ENCODE peak calls at places on chromosome 20, in four cellular contexts. One of them, this sample, is unnamed.

GRCh38 chr20:19767070-19767469 is 9.0 kb downstream of the RIN2 start:
- DNase-seq in activated T-cell treated with anti-CD3 and anti-CD28 coated beads, Interleukin-2, amount 50 U/mL, for 4 hours: no peak
- DNase-seq in body of pancreas: no peak
- DNase-seq in stimulated activated CD4-positive, alpha-beta T cell treated with anti-CD3 and anti-CD28 coated beads, Interleukin-2, amount 100 ng/mL, for 48 hours: no peak
- DNase-seq in this sample: no peak

GRCh38 chr20:1301031-1301529 is 27.9 kb downstream of the SDCBP2 start:
- DNase-seq in activated T-cell treated with anti-CD3 and anti-CD28 coated beads, Interleukin-2, amount 50 U/mL, for 4 hours: peak
- DNase-seq in body of pancreas: no peak
- DNase-seq in stimulated activated CD4-positive, alpha-beta T cell treated with anti-CD3 and anti-CD28 coated beads, Interleukin-2, amount 100 ng/mL, for 48 hours: peak
- DNase-seq in this sample: no peak

GRCh38 chr20:63497946-63498935 is 642 bp downstream of the EEF1A2 start:
- DNase-seq in activated T-cell treated with anti-CD3 and anti-CD28 coated beads, Interleukin-2, amount 50 U/mL, for 4 hours: no peak
- DNase-seq in body of pancreas: peak
- DNase-seq in stimulated activated CD4-positive, alpha-beta T cell treated with anti-CD3 and anti-CD28 coated beads, Interleukin-2, amount 100 ng/mL, for 48 hours: no peak
- DNase-seq in this sample: no peak

GRCh38 chr20:62136283-62137091 is 6.7 kb downstream of the PSMA7 start:
- DNase-seq in activated T-cell treated with anti-CD3 and anti-CD28 coated beads, Interleukin-2, amount 50 U/mL, for 4 hours: peak
- DNase-seq in body of pancreas: peak
- DNase-seq in stimulated activated CD4-positive, alpha-beta T cell treated with anti-CD3 and anti-CD28 coated beads, Interleukin-2, amount 100 ng/mL, for 48 hours: peak
- DNase-seq in this sample: peak

GRCh38 chr20:51625105-51625504 is 82.6 kb upstream of the NFATC2 start:
- DNase-seq in activated T-cell treated with anti-CD3 and anti-CD28 coated beads, Interleukin-2, amount 50 U/mL, for 4 hours: no peak
- DNase-seq in body of pancreas: no peak
- DNase-seq in stimulated activated CD4-positive, alpha-beta T cell treated with anti-CD3 and anti-CD28 coated beads, Interleukin-2, amount 100 ng/mL, for 48 hours: no peak
- DNase-seq in this sample: no peak

GRCh38 chr20:7285918-7286556 is 518.6 kb downstream of the BMP2 start:
- DNase-seq in activated T-cell treated with anti-CD3 and anti-CD28 coated beads, Interleukin-2, amount 50 U/mL, for 4 hours: no peak
- DNase-seq in body of pancreas: peak
- DNase-seq in stimulated activated CD4-positive, alpha-beta T cell treated with anti-CD3 and anti-CD28 coated beads, Interleukin-2, amount 100 ng/mL, for 48 hours: peak
- DNase-seq in this sample: peak

GRCh38 chr20:44796758-44797457 is 13.4 kb downstream of the RIMS4 start:
- DNase-seq in activated T-cell treated with anti-CD3 and anti-CD28 coated beads, Interleukin-2, amount 50 U/mL, for 4 hours: no peak
- DNase-seq in body of pancreas: no peak
- DNase-seq in stimulated activated CD4-positive, alpha-beta T cell treated with anti-CD3 and anti-CD28 coated beads, Interleukin-2, amount 100 ng/mL, for 48 hours: no peak
- DNase-seq in this sample: no peak

GRCh38 chr20:50138479-50139393 is 14.8 kb downstream of the PEDS1 start:
- DNase-seq in activated T-cell treated with anti-CD3 and anti-CD28 coated beads, Interleukin-2, amount 50 U/mL, for 4 hours: no peak
- DNase-seq in body of pancreas: no peak
- DNase-seq in stimulated activated CD4-positive, alpha-beta T cell treated with anti-CD3 and anti-CD28 coated beads, Interleukin-2, amount 100 ng/mL, for 48 hours: no peak
- DNase-seq in this sample: no peak

GRCh38 chr20:62627901-62628612 is 14.2 kb upstream of the SLCO4A1 start:
- DNase-seq in activated T-cell treated with anti-CD3 and anti-CD28 coated beads, Interleukin-2, amount 50 U/mL, for 4 hours: no peak
- DNase-seq in body of pancreas: no peak
- DNase-seq in stimulated activated CD4-positive, alpha-beta T cell treated with anti-CD3 and anti-CD28 coated beads, Interleukin-2, amount 100 ng/mL, for 48 hours: no peak
- DNase-seq in this sample: no peak

GRCh38 chr20:19661717-19662637 is 96.1 kb upstream of the RIN2 start:
- DNase-seq in activated T-cell treated with anti-CD3 and anti-CD28 coated beads, Interleukin-2, amount 50 U/mL, for 4 hours: no peak
- DNase-seq in body of pancreas: peak
- DNase-seq in stimulated activated CD4-positive, alpha-beta T cell treated with anti-CD3 and anti-CD28 coated beads, Interleukin-2, amount 100 ng/mL, for 48 hours: peak
- DNase-seq in this sample: peak

GRCh38 chr20:12358006-12358654 is 440.4 kb downstream of the BTBD3 start:
- DNase-seq in activated T-cell treated with anti-CD3 and anti-CD28 coated beads, Interleukin-2, amount 50 U/mL, for 4 hours: no peak
- DNase-seq in body of pancreas: no peak
- DNase-seq in stimulated activated CD4-positive, alpha-beta T cell treated with anti-CD3 and anti-CD28 coated beads, Interleukin-2, amount 100 ng/mL, for 48 hours: no peak
- DNase-seq in this sample: no peak

GRCh38 chr20:19695081-19695480 is 63.0 kb upstream of the RIN2 start:
- DNase-seq in activated T-cell treated with anti-CD3 and anti-CD28 coated beads, Interleukin-2, amount 50 U/mL, for 4 hours: no peak
- DNase-seq in body of pancreas: no peak
- DNase-seq in stimulated activated CD4-positive, alpha-beta T cell treated with anti-CD3 and anti-CD28 coated beads, Interleukin-2, amount 100 ng/mL, for 48 hours: no peak
- DNase-seq in this sample: no peak

GRCh38 chr20:40197744-40198143 is 491.3 kb downstream of the MAFB start:
- DNase-seq in activated T-cell treated with anti-CD3 and anti-CD28 coated beads, Interleukin-2, amount 50 U/mL, for 4 hours: no peak
- DNase-seq in body of pancreas: no peak
- DNase-seq in stimulated activated CD4-positive, alpha-beta T cell treated with anti-CD3 and anti-CD28 coated beads, Interleukin-2, amount 100 ng/mL, for 48 hours: no peak
- DNase-seq in this sample: no peak

GRCh38 chr20:6533321-6533720 is 234.2 kb upstream of the BMP2 start:
- DNase-seq in activated T-cell treated with anti-CD3 and anti-CD28 coated beads, Interleukin-2, amount 50 U/mL, for 4 hours: no peak
- DNase-seq in body of pancreas: no peak
- DNase-seq in stimulated activated CD4-positive, alpha-beta T cell treated with anti-CD3 and anti-CD28 coated beads, Interleukin-2, amount 100 ng/mL, for 48 hours: no peak
- DNase-seq in this sample: no peak

GRCh38 chr20:63394069-63394468 is 32.9 kb upstream of the CHRNA4 start:
- DNase-seq in activated T-cell treated with anti-CD3 and anti-CD28 coated beads, Interleukin-2, amount 50 U/mL, for 4 hours: no peak
- DNase-seq in body of pancreas: no peak
- DNase-seq in stimulated activated CD4-positive, alpha-beta T cell treated with anti-CD3 and anti-CD28 coated beads, Interleukin-2, amount 100 ng/mL, for 48 hours: no peak
- DNase-seq in this sample: no peak

GRCh38 chr20:2104236-2104635 is 2.6 kb downstream of the STK35 start:
- DNase-seq in activated T-cell treated with anti-CD3 and anti-CD28 coated beads, Interleukin-2, amount 50 U/mL, for 4 hours: no peak
- DNase-seq in body of pancreas: no peak
- DNase-seq in stimulated activated CD4-positive, alpha-beta T cell treated with anti-CD3 and anti-CD28 coated beads, Interleukin-2, amount 100 ng/mL, for 48 hours: no peak
- DNase-seq in this sample: no peak

GRCh38 chr20:47764154-47764734 is 21.0 kb downstream of the SULF2 start:
- DNase-seq in activated T-cell treated with anti-CD3 and anti-CD28 coated beads, Interleukin-2, amount 50 U/mL, for 4 hours: no peak
- DNase-seq in body of pancreas: no peak
- DNase-seq in stimulated activated CD4-positive, alpha-beta T cell treated with anti-CD3 and anti-CD28 coated beads, Interleukin-2, amount 100 ng/mL, for 48 hours: no peak
- DNase-seq in this sample: no peak

GRCh38 chr20:32976746-32977145 is 27.5 kb downstream of the SUN5 start:
- DNase-seq in activated T-cell treated with anti-CD3 and anti-CD28 coated beads, Interleukin-2, amount 50 U/mL, for 4 hours: no peak
- DNase-seq in body of pancreas: no peak
- DNase-seq in stimulated activated CD4-positive, alpha-beta T cell treated with anti-CD3 and anti-CD28 coated beads, Interleukin-2, amount 100 ng/mL, for 48 hours: no peak
- DNase-seq in this sample: no peak

GRCh38 chr20:25233016-25233772 is 14.7 kb upstream of the PYGB start:
- DNase-seq in activated T-cell treated with anti-CD3 and anti-CD28 coated beads, Interleukin-2, amount 50 U/mL, for 4 hours: no peak
- DNase-seq in body of pancreas: peak
- DNase-seq in stimulated activated CD4-positive, alpha-beta T cell treated with anti-CD3 and anti-CD28 coated beads, Interleukin-2, amount 100 ng/mL, for 48 hours: no peak
- DNase-seq in this sample: peak

GRCh38 chr20:52682271-52682670 is 289.9 kb upstream of the TSHZ2 start:
- DNase-seq in activated T-cell treated with anti-CD3 and anti-CD28 coated beads, Interleukin-2, amount 50 U/mL, for 4 hours: no peak
- DNase-seq in body of pancreas: no peak
- DNase-seq in stimulated activated CD4-positive, alpha-beta T cell treated with anti-CD3 and anti-CD28 coated beads, Interleukin-2, amount 100 ng/mL, for 48 hours: no peak
- DNase-seq in this sample: no peak

GRCh38 chr20:63756648-63756991 is 17.0 kb downstream of the SLC2A4RG start:
- DNase-seq in activated T-cell treated with anti-CD3 and anti-CD28 coated beads, Interleukin-2, amount 50 U/mL, for 4 hours: no peak
- DNase-seq in body of pancreas: no peak
- DNase-seq in stimulated activated CD4-positive, alpha-beta T cell treated with anti-CD3 and anti-CD28 coated beads, Interleukin-2, amount 100 ng/mL, for 48 hours: no peak
- DNase-seq in this sample: no peak

GRCh38 chr20:32490942-32491763 is 94.0 kb downstream of the NOL4L start:
- DNase-seq in activated T-cell treated with anti-CD3 and anti-CD28 coated beads, Interleukin-2, amount 50 U/mL, for 4 hours: no peak
- DNase-seq in body of pancreas: peak
- DNase-seq in stimulated activated CD4-positive, alpha-beta T cell treated with anti-CD3 and anti-CD28 coated beads, Interleukin-2, amount 100 ng/mL, for 48 hours: no peak
- DNase-seq in this sample: no peak

GRCh38 chr20:46348972-46349741 is 40.9 kb upstream of the CDH22 start:
- DNase-seq in activated T-cell treated with anti-CD3 and anti-CD28 coated beads, Interleukin-2, amount 50 U/mL, for 4 hours: peak
- DNase-seq in body of pancreas: peak
- DNase-seq in stimulated activated CD4-positive, alpha-beta T cell treated with anti-CD3 and anti-CD28 coated beads, Interleukin-2, amount 100 ng/mL, for 48 hours: peak
- DNase-seq in this sample: peak

GRCh38 chr20:41149679-41150131 is 12.4 kb downstream of the PLCG1 start:
- DNase-seq in activated T-cell treated with anti-CD3 and anti-CD28 coated beads, Interleukin-2, amount 50 U/mL, for 4 hours: no peak
- DNase-seq in body of pancreas: no peak
- DNase-seq in stimulated activated CD4-positive, alpha-beta T cell treated with anti-CD3 and anti-CD28 coated beads, Interleukin-2, amount 100 ng/mL, for 48 hours: no peak
- DNase-seq in this sample: peak

GRCh38 chr20:63103402-63104311 is 96.9 kb upstream of the BHLHE23 start:
- DNase-seq in activated T-cell treated with anti-CD3 and anti-CD28 coated beads, Interleukin-2, amount 50 U/mL, for 4 hours: no peak
- DNase-seq in body of pancreas: no peak
- DNase-seq in stimulated activated CD4-positive, alpha-beta T cell treated with anti-CD3 and anti-CD28 coated beads, Interleukin-2, amount 100 ng/mL, for 48 hours: no peak
- DNase-seq in this sample: no peak

GRCh38 chr20:35021063-35021462 is 65.4 kb downstream of the MYH7B start:
- DNase-seq in activated T-cell treated with anti-CD3 and anti-CD28 coated beads, Interleukin-2, amount 50 U/mL, for 4 hours: no peak
- DNase-seq in body of pancreas: no peak
- DNase-seq in stimulated activated CD4-positive, alpha-beta T cell treated with anti-CD3 and anti-CD28 coated beads, Interleukin-2, amount 100 ng/mL, for 48 hours: no peak
- DNase-seq in this sample: no peak

GRCh38 chr20:55348201-55348600 is 657.1 kb downstream of the CBLN4 start:
- DNase-seq in activated T-cell treated with anti-CD3 and anti-CD28 coated beads, Interleukin-2, amount 50 U/mL, for 4 hours: no peak
- DNase-seq in body of pancreas: no peak
- DNase-seq in stimulated activated CD4-positive, alpha-beta T cell treated with anti-CD3 and anti-CD28 coated beads, Interleukin-2, amount 100 ng/mL, for 48 hours: no peak
- DNase-seq in this sample: no peak

GRCh38 chr20:37564388-37565133 is 36.9 kb upstream of the BLCAP start:
- DNase-seq in activated T-cell treated with anti-CD3 and anti-CD28 coated beads, Interleukin-2, amount 50 U/mL, for 4 hours: peak
- DNase-seq in body of pancreas: peak
- DNase-seq in stimulated activated CD4-positive, alpha-beta T cell treated with anti-CD3 and anti-CD28 coated beads, Interleukin-2, amount 100 ng/mL, for 48 hours: peak
- DNase-seq in this sample: peak

GRCh38 chr20:37649635-37650244 is 44.1 kb upstream of the CTNNBL1 start:
- DNase-seq in activated T-cell treated with anti-CD3 and anti-CD28 coated beads, Interleukin-2, amount 50 U/mL, for 4 hours: no peak
- DNase-seq in body of pancreas: no peak
- DNase-seq in stimulated activated CD4-positive, alpha-beta T cell treated with anti-CD3 and anti-CD28 coated beads, Interleukin-2, amount 100 ng/mL, for 48 hours: no peak
- DNase-seq in this sample: no peak

GRCh38 chr20:62784497-62784896 is 11.8 kb upstream of the MRGBP start:
- DNase-seq in activated T-cell treated with anti-CD3 and anti-CD28 coated beads, Interleukin-2, amount 50 U/mL, for 4 hours: no peak
- DNase-seq in body of pancreas: no peak
- DNase-seq in stimulated activated CD4-positive, alpha-beta T cell treated with anti-CD3 and anti-CD28 coated beads, Interleukin-2, amount 100 ng/mL, for 48 hours: no peak
- DNase-seq in this sample: no peak

GRCh38 chr20:50270569-50270968 is 79.9 kb downstream of the CEBPB start:
- DNase-seq in activated T-cell treated with anti-CD3 and anti-CD28 coated beads, Interleukin-2, amount 50 U/mL, for 4 hours: no peak
- DNase-seq in body of pancreas: no peak
- DNase-seq in stimulated activated CD4-positive, alpha-beta T cell treated with anti-CD3 and anti-CD28 coated beads, Interleukin-2, amount 100 ng/mL, for 48 hours: no peak
- DNase-seq in this sample: no peak

GRCh38 chr20:1320902-1321653 is 7.9 kb downstream of the SDCBP2 start:
- DNase-seq in activated T-cell treated with anti-CD3 and anti-CD28 coated beads, Interleukin-2, amount 50 U/mL, for 4 hours: no peak
- DNase-seq in body of pancreas: no peak
- DNase-seq in stimulated activated CD4-positive, alpha-beta T cell treated with anti-CD3 and anti-CD28 coated beads, Interleukin-2, amount 100 ng/mL, for 48 hours: no peak
- DNase-seq in this sample: no peak

GRCh38 chr20:52972965-52973819 is 1.0 kb downstream of the TSHZ2 start:
- DNase-seq in activated T-cell treated with anti-CD3 and anti-CD28 coated beads, Interleukin-2, amount 50 U/mL, for 4 hours: peak
- DNase-seq in body of pancreas: peak
- DNase-seq in stimulated activated CD4-positive, alpha-beta T cell treated with anti-CD3 and anti-CD28 coated beads, Interleukin-2, amount 100 ng/mL, for 48 hours: peak
- DNase-seq in this sample: no peak

GRCh38 chr20:45965169-45966002 is 6.6 kb downstream of the ZNF335 start:
- DNase-seq in activated T-cell treated with anti-CD3 and anti-CD28 coated beads, Interleukin-2, amount 50 U/mL, for 4 hours: no peak
- DNase-seq in body of pancreas: peak
- DNase-seq in stimulated activated CD4-positive, alpha-beta T cell treated with anti-CD3 and anti-CD28 coated beads, Interleukin-2, amount 100 ng/mL, for 48 hours: no peak
- DNase-seq in this sample: no peak

GRCh38 chr20:58583141-58583540 is 67.9 kb upstream of the APCDD1L start:
- DNase-seq in activated T-cell treated with anti-CD3 and anti-CD28 coated beads, Interleukin-2, amount 50 U/mL, for 4 hours: no peak
- DNase-seq in body of pancreas: no peak
- DNase-seq in stimulated activated CD4-positive, alpha-beta T cell treated with anti-CD3 and anti-CD28 coated beads, Interleukin-2, amount 100 ng/mL, for 48 hours: no peak
- DNase-seq in this sample: no peak

GRCh38 chr20:11158146-11158545 is 484.3 kb upstream of the JAG1 start:
- DNase-seq in activated T-cell treated with anti-CD3 and anti-CD28 coated beads, Interleukin-2, amount 50 U/mL, for 4 hours: no peak
- DNase-seq in body of pancreas: no peak
- DNase-seq in stimulated activated CD4-positive, alpha-beta T cell treated with anti-CD3 and anti-CD28 coated beads, Interleukin-2, amount 100 ng/mL, for 48 hours: no peak
- DNase-seq in this sample: no peak

GRCh38 chr20:51533291-51534172 is 9.0 kb downstream of the NFATC2 start:
- DNase-seq in activated T-cell treated with anti-CD3 and anti-CD28 coated beads, Interleukin-2, amount 50 U/mL, for 4 hours: no peak
- DNase-seq in body of pancreas: no peak
- DNase-seq in stimulated activated CD4-positive, alpha-beta T cell treated with anti-CD3 and anti-CD28 coated beads, Interleukin-2, amount 100 ng/mL, for 48 hours: no peak
- DNase-seq in this sample: no peak

GRCh38 chr20:35305682-35306556 is 13.7 kb upstream of the FAM83C start:
- DNase-seq in activated T-cell treated with anti-CD3 and anti-CD28 coated beads, Interleukin-2, amount 50 U/mL, for 4 hours: no peak
- DNase-seq in body of pancreas: no peak
- DNase-seq in stimulated activated CD4-positive, alpha-beta T cell treated with anti-CD3 and anti-CD28 coated beads, Interleukin-2, amount 100 ng/mL, for 48 hours: peak
- DNase-seq in this sample: no peak

GRCh38 chr20:18443841-18444240 is 23.0 kb downstream of the DZANK1 start:
- DNase-seq in activated T-cell treated with anti-CD3 and anti-CD28 coated beads, Interleukin-2, amount 50 U/mL, for 4 hours: no peak
- DNase-seq in body of pancreas: no peak
- DNase-seq in stimulated activated CD4-positive, alpha-beta T cell treated with anti-CD3 and anti-CD28 coated beads, Interleukin-2, amount 100 ng/mL, for 48 hours: no peak
- DNase-seq in this sample: no peak

This sample was measured in colonic mucosa.